ENCODE peak calls at places on chromosomes 4 and X, in six cellular contexts. S is cardiac fibroblast, B is lower leg skin, E is heart right ventricle, I is IMR-90, H is HFFc6. A is an unnamed sample.
A peak's percentile ranks its signal among the peaks of the same experiment; 100 is the strongest.

GRCh38 chr4:182918791-182919302 is 1.7 kb upstream of the DCTD start:
- DNase-seq in I (no peak), S (no peak), H (no peak), B (no peak), E (no peak), A (no peak)

GRCh38 chr4:16026155-16026761 is 57.6 kb downstream of the PROM1 start:
- DNase-seq in I (peak; percentile 61), S (peak; percentile 75), H (peak; percentile 25), B (peak; percentile 24), E (no peak), A (no peak)

GRCh38 chr4:81828991-81829390 is 357.3 kb upstream of the RASGEF1B start:
- DNase-seq in E (peak; percentile 52), B (no peak), S (no peak), I (no peak), H (no peak), A (no peak)

GRCh38 chrX:119948381-119948780 is 4.8 kb upstream of the NKAP start:
- DNase-seq in I (no peak), S (no peak), B (no peak), H (no peak), E (no peak), A (no peak)

GRCh38 chr4:166324321-166324720 is 451.3 kb downstream of the TLL1 start:
- DNase-seq in H (peak; percentile 22), B (no peak), S (peak; percentile 70), I (no peak), E (no peak), A (no peak)

GRCh38 chrX:9668537-9668936 is 97.1 kb downstream of the GPR143 start:
- DNase-seq in H (peak; percentile 11), E (no peak), S (peak; percentile 19), B (no peak), I (peak; percentile 75), A (no peak)

GRCh38 chrX:149495573-149496071 is 9.5 kb downstream of the IDS start:
- DNase-seq in S (peak; percentile 89), H (peak; percentile 84), I (peak; percentile 69), B (no peak), E (no peak), A (no peak)

GRCh38 chr4:71294301-71294700 is 44.5 kb upstream of the SLC4A4 start:
- DNase-seq in H (no peak), E (no peak), I (peak; percentile 78), S (peak; percentile 34), B (no peak), A (no peak)

GRCh38 chrX:3136161-3136961 is 95.1 kb downstream of the ARSF start:
- DNase-seq in B (no peak), I (no peak), H (no peak), S (no peak), E (no peak), A (no peak)

GRCh38 chr4:127141857-127142256 is 490.9 kb upstream of the INTU start:
- DNase-seq in E (no peak), S (peak; percentile 68), H (peak; percentile 67), I (peak; percentile 76), B (peak; percentile 54), A (no peak)

GRCh38 chrX:134658421-134658896 is at the start of gene PLAC1:
- DNase-seq in H (no peak), S (no peak), B (no peak), E (no peak), I (no peak), A (no peak)

GRCh38 chrX:20742106-20742505 is 475.4 kb upstream of the RPS6KA3 start:
- DNase-seq in S (no peak), B (no peak), E (no peak), I (no peak), H (no peak), A (no peak)

GRCh38 chrX:105698386-105698785 is 124.0 kb upstream of the NRK start:
- DNase-seq in S (peak; percentile 6), H (no peak), I (no peak), E (no peak), B (no peak), A (no peak)

GRCh38 chr4:32858971-32859370 is 2138.8 kb downstream of the PCDH7 start:
- DNase-seq in E (no peak), I (peak; percentile 31), B (no peak), H (peak; percentile 11), S (peak; percentile 49), A (no peak)

GRCh38 chrX:13518126-13518525 is 51.3 kb upstream of the EGFL6 start:
- DNase-seq in B (no peak), H (no peak), E (no peak), I (no peak), S (no peak), A (no peak)

GRCh38 chr4:123216946-123217345 is 179.6 kb upstream of the SPRY1 start:
- DNase-seq in I (no peak), S (no peak), H (no peak), B (no peak), E (no peak), A (no peak)

GRCh38 chr4:154807042-154807630 is 26.1 kb downstream of the RBM46 start:
- DNase-seq in S (peak; percentile 74), H (peak; percentile 48), I (peak; percentile 54), B (no peak), E (no peak), A (no peak)

GRCh38 chr4:42523066-42523718 is 125.9 kb downstream of the SHISA3 start:
- DNase-seq in B (no peak), S (no peak), H (no peak), I (no peak), E (no peak), A (no peak)

GRCh38 chr4:139633661-139634060 is 32.0 kb upstream of the MGST2 start:
- DNase-seq in I (peak; percentile 20), H (peak; percentile 10), B (no peak), S (peak; percentile 66), E (peak; percentile 26), A (no peak)

GRCh38 chrX:107708762-107709161 is 66.8 kb downstream of the TSC22D3 start:
- DNase-seq in B (no peak), I (peak; percentile 14), S (no peak), H (no peak), E (no peak), A (no peak)

GRCh38 chr4:116397291-116397690 is 688.1 kb downstream of the TRAM1L1 start:
- DNase-seq in S (no peak), B (no peak), I (no peak), H (no peak), E (no peak), A (no peak)

GRCh38 chr4:116401293-116401692 is 684.1 kb downstream of the TRAM1L1 start:
- DNase-seq in H (no peak), S (no peak), B (no peak), E (no peak), I (no peak), A (no peak)

GRCh38 chr4:116395408-116395807 is 690.0 kb downstream of the TRAM1L1 start:
- DNase-seq in E (no peak), B (no peak), S (no peak), I (no peak), H (no peak), A (no peak)

GRCh38 chr4:116400480-116400879 is 684.9 kb downstream of the TRAM1L1 start:
- DNase-seq in S (no peak), B (no peak), H (no peak), I (no peak), E (no peak), A (no peak)

DNA sequence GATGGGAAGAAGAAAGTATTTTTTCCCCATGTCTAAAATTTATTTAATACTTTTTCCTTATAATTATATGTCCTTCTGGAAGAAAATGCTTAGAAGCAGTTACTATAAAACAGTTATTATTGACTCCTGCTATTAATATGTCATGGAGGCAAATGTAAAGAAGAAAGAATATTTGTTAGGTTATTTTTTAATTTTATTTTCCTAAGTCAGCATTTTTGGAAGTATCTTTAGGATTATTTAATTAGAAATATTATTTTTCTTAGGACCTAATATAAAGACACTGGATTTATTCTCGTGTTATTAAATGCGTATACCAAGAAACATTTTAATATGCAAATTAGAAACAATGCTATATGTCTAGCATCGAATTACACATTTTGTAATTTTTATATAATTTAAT is 687.7 kb downstream of the TRAM1L1 start:
- DNase-seq in E (no peak), H (no peak), S (no peak), B (no peak), I (no peak), A (no peak)
- TF ChIP-seq CTCF in E (no peak), H (no peak), S (no peak), B (no peak), I (no peak), A (no peak)

GRCh38 chrX:102126863-102127262 is 1.4 kb downstream of the TCEAL2 start:
- DNase-seq in B (no peak), S (no peak), H (no peak), E (no peak), I (no peak), A (no peak)

DNA sequence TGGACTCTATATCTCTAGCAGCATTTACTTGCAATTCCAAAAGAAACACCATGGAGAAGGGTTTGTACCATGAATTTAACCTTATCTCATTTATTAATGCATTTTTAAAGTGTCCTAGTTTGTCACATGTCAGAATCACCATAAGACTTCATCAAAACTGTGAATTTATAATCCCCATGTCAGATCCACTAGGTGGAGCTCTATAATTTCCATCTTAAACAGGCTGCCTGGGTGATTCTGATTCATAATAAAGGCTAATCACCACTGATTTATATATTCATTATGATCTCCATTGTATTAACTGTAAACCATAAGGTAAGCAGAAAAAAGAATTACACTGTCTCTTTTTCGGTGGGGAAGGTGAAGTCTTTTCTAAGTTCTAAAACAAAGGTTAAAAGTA is 4.0 kb downstream of the TCEAL2 start:
- DNase-seq in B (no peak), I (peak; percentile 4), E (no peak), S (peak; percentile 26), H (no peak), A (no peak)
- TF ChIP-seq CTCF in B (no peak), I (peak; percentile 43), E (no peak), S (peak; percentile 24), H (peak; percentile 63), A (peak; percentile 36)

GRCh38 chrX:69116077-69116476 is 49.2 kb downstream of the PJA1 start:
- DNase-seq in E (no peak), B (peak; percentile 69), H (no peak), S (no peak), I (no peak), A (no peak)

GRCh38 chrX:69120476-69120875 is 44.8 kb downstream of the PJA1 start:
- DNase-seq in B (no peak), I (no peak), H (no peak), E (no peak), S (no peak), A (no peak)

GRCh38 chrX:69117876-69118526 is 47.3 kb downstream of the PJA1 start:
- DNase-seq in S (no peak), H (no peak), I (no peak), B (no peak), E (no peak), A (no peak)

GRCh38 chrX:69121321-69122000 is 43.8 kb downstream of the PJA1 start:
- DNase-seq in B (no peak), S (no peak), I (no peak), H (no peak), E (no peak), A (no peak)

GRCh38 chrX:69119122-69119521 is 46.1 kb downstream of the PJA1 start:
- DNase-seq in S (no peak), B (no peak), I (no peak), H (no peak), E (no peak), A (no peak)
- TF ChIP-seq CTCF in S (no peak), B (no peak), I (no peak), H (no peak), E (no peak), A (no peak)

DNA sequence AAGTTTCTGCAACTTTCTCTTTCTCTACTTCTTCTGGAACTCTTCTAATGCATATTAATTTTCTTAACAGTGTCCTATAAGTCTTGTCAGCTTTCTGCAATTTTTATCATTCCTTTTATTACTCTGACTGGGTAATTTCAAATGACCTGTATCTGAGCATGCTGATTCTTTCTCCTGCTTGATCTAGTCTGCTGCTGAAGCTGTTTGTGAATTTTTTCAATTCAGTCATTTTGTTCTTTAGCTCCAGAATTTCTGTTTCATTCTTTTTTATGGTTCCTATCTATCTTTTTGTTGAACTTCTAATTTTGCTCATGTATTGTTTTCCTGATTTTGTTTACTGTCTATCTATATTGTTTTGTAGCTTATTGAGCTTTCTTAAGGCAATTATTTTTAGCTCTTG is 1.5 kb upstream of the KLKB1 start:
- DNase-seq in S (no peak), B (no peak), H (no peak), I (no peak), E (no peak), A (no peak)
- TF ChIP-seq CTCF in S (no peak), B (no peak), H (no peak), I (no peak), E (no peak), A (no peak)

A was measured in progenitor cell of endocrine pancreas.